ENCODE peak calls at places on chromosomes 5 and 9, in ten cellular contexts. E, C, W, Z, A, P, Q, J, K and V are unnamed samples. For H3K4me1, the result is how much of the 10 kb centered on the place peaks cover.

GRCh38 chr5:67900515-67900914 is 315.0 kb upstream of the PIK3R1 start:
- DNase-seq in P (no peak), E (no peak), A (no peak), K (no peak), W (no peak), J (no peak), C (no peak), Z (no peak), Q (no peak), V (no peak)

GRCh38 chr5:177542816-177543472 is 11.4 kb downstream of the FAM193B start:
- DNase-seq in Q (no peak), K (no peak), E (no peak), Z (no peak), W (no peak), C (no peak), J (no peak), A (no peak), P (no peak), V (no peak)

GRCh38 chr9:655875-656274 is 185.6 kb upstream of the DMRT1 start:
- DNase-seq in K (peak), Q (peak), J (no peak), W (no peak), Z (no peak), P (no peak), E (peak), A (peak), C (no peak), V (peak)

GRCh38 chr5:136729901-136730355 is 364.6 kb upstream of the TRPC7 start:
- DNase-seq in Z (peak), K (no peak), Q (no peak), A (no peak), C (peak), J (peak), P (no peak), W (no peak), E (no peak), V (no peak)

GRCh38 chr5:39455645-39456044 is 30.9 kb upstream of the DAB2 start:
- DNase-seq in Q (no peak), P (no peak), E (no peak), A (no peak), C (no peak), W (no peak), Z (no peak), J (no peak), K (no peak), V (no peak)

GRCh38 chr5:10233505-10233904 is 16.2 kb downstream of the ATPSCKMT start:
- DNase-seq in E (no peak), J (peak), A (no peak), K (peak), P (no peak), Q (peak), C (peak), W (no peak), Z (no peak), V (no peak)

GRCh38 chr5:6399978-6400910 is 21.9 kb upstream of the MED10 start:
- DNase-seq in W (no peak), Z (no peak), Q (no peak), E (no peak), J (no peak), A (no peak), K (no peak), P (no peak), C (no peak), V (no peak)

GRCh38 chr5:78958672-78959410 is 26.3 kb downstream of the ARSB start:
- DNase-seq in C (no peak), Z (no peak), K (no peak), W (no peak), J (no peak), E (no peak), A (no peak), Q (no peak), P (no peak), V (no peak)

GRCh38 chr9:102253099-102253498 is 514.7 kb upstream of the GRIN3A start:
- DNase-seq in W (no peak), P (no peak), A (no peak), C (no peak), K (no peak), J (no peak), Q (no peak), E (no peak), Z (no peak), V (no peak)

GRCh38 chr9:101376117-101376866 is 8.5 kb downstream of the BAAT start:
- DNase-seq in P (no peak), J (no peak), Q (no peak), Z (no peak), W (no peak), E (no peak), K (peak), C (no peak), A (no peak), V (no peak)

GRCh38 chr5:51201024-51201423 is 182.2 kb upstream of the ISL1 start:
- DNase-seq in Z (no peak), P (no peak), J (no peak), C (no peak), W (no peak), A (no peak), Q (no peak), E (no peak), K (no peak), V (no peak)

GRCh38 chr9:121055642-121056143 is 5.6 kb upstream of the C5 start:
- DNase-seq in A (no peak), E (no peak), Z (no peak), P (peak), W (no peak), J (no peak), Q (no peak), K (peak), C (no peak), V (no peak)

GRCh38 chr5:178899289-178899688 is 3.6 kb downstream of the ZFP2 start:
- DNase-seq in P (no peak), E (no peak), J (no peak), W (no peak), Q (no peak), Z (no peak), K (no peak), A (no peak), C (no peak), V (no peak)

GRCh38 chr5:159178978-159179377 is 30.4 kb downstream of the RNF145 start:
- DNase-seq in K (peak), E (no peak), Z (peak), C (no peak), Q (no peak), P (no peak), J (peak), W (no peak), A (peak), V (no peak)

GRCh38 chr5:154764967-154765366 is 9.8 kb downstream of the LARP1 start:
- DNase-seq in J (no peak), P (no peak), Z (no peak), C (no peak), E (no peak), A (no peak), W (no peak), Q (no peak), K (no peak), V (no peak)
- H3K4me1 ChIP-seq in J (half or more), P (under half), Z (under half), C (under half), E (half or more), A (under half), W (half or more), Q (half or more), K (half or more), V (half or more)

DNA sequence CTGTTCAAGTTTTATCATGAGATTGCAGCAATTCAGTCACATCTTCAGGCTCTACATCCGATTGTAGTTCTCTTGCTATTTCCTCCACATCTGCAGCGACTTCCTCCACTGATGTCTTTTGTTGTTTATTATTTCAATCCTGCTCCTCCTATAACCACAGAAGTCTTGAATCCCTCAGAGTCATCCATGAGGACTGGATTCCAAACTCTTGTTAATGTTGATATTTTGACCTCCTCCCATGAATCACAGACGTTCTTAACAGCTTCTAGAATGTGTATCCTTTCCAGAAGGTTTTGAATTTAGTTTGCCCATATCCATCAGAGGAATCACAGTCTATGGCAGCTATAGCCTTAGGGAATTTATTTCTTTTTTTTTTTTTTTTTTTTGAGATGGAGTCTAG is 3.6 kb downstream of the FBXO38 start:
- DNase-seq in C (no peak), J (no peak), W (no peak), P (no peak), Q (no peak), A (no peak), Z (no peak), E (no peak), K (no peak), V (no peak)
- H3K4me1 ChIP-seq in C (under half), J (under half), W (under half), P (under half), Q (under half), A (under half), Z (under half), E (half or more), K (half or more), V (half or more)

GRCh38 chr9:70054546-70054945 is 10.9 kb downstream of the MAMDC2 start:
- DNase-seq in A (no peak), J (no peak), K (no peak), Q (no peak), Z (no peak), P (no peak), W (no peak), E (no peak), C (no peak), V (no peak)
- H3K4me1 ChIP-seq in A (under half), J (under half), K (under half), Q (under half), Z (under half), P (under half), W (half or more), E (under half), C (under half), V (under half)

GRCh38 chr5:176530406-176530982 is 6.7 kb downstream of the RNF44 start:
- DNase-seq in J (no peak), A (no peak), C (peak), Z (no peak), K (no peak), E (peak), Q (no peak), W (no peak), P (no peak), V (no peak)

GRCh38 chr5:176532795-176533194 is 4.4 kb downstream of the RNF44 start:
- DNase-seq in E (no peak), Q (no peak), A (no peak), P (no peak), W (no peak), Z (no peak), J (no peak), K (no peak), C (no peak), V (no peak)

GRCh38 chr5:176533390-176533789 is 3.8 kb downstream of the RNF44 start:
- DNase-seq in W (no peak), A (no peak), K (no peak), Q (no peak), J (no peak), Z (no peak), P (no peak), C (no peak), E (peak), V (no peak)

GRCh38 chr5:176530983-176531901 is 6.0 kb downstream of the RNF44 start:
- DNase-seq in P (no peak), K (no peak), A (no peak), E (peak), C (peak), Z (no peak), W (no peak), J (no peak), Q (no peak), V (no peak)

DNA sequence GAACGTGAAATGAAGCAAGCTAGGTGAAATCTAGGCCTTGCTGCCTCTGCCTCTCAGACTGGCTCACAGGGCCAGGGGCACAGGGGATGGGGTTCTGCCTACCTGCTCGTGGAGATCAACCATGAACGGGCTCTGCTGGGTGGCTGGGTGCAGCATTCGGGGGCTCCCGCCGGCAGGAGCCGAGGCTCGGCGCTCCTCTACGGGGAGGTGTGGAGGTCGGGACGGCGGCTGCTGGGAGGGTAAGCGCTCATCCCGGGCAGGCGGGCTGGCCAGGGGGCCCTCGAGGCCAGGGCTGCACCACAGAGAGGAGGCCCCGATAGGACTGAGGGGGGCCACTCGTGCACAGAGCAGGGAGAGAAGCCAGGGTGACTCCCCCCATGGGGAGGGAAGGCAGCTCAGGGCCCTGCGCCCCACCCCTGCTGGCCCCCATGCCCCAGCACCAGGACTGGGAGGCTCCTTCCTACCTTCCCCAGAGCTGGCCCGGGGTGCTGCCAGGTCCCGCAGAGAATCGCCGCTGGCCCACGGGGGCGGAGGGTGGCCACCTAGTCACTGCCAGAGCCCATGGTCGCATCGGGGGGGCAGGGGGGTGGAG is 5.2 kb downstream of the RNF44 start:
- DNase-seq in E (peak), K (no peak), J (no peak), Q (no peak), A (no peak), Z (no peak), P (no peak), W (no peak), C (no peak), V (no peak)
- H3K4me1 ChIP-seq in E (half or more), K (under half), J (under half), Q (under half), A (under half), Z (under half), P (under half), W (half or more), C (under half), V (half or more)

GRCh38 chr9:128106940-128107259 is 20.6 kb downstream of the PTGES2 start:
- DNase-seq in J (no peak), P (no peak), A (no peak), Q (no peak), W (no peak), C (no peak), K (no peak), E (peak), Z (no peak), V (no peak)
- H3K4me1 ChIP-seq in J (under half), P (under half), A (under half), Q (under half), W (under half), C (under half), K (under half), E (under half), Z (under half), V (half or more)

GRCh38 chr5:113189291-113189690 is 212.7 kb downstream of the DCP2 start:
- DNase-seq in W (no peak), Q (no peak), Z (no peak), A (no peak), K (no peak), C (no peak), J (no peak), E (no peak), P (no peak), V (no peak)

GRCh38 chr5:113187879-113188278 is 211.3 kb downstream of the DCP2 start:
- DNase-seq in Q (no peak), A (no peak), C (no peak), P (no peak), W (no peak), K (no peak), J (no peak), E (no peak), Z (no peak), V (no peak)

GRCh38 chr5:113192541-113192940 is 215.9 kb downstream of the DCP2 start:
- DNase-seq in K (no peak), A (no peak), Z (no peak), E (no peak), W (no peak), C (no peak), Q (no peak), P (no peak), J (no peak), V (no peak)

GRCh38 chr5:113188454-113188853 is 211.9 kb downstream of the DCP2 start:
- DNase-seq in Z (no peak), E (no peak), P (no peak), K (no peak), Q (no peak), W (no peak), J (no peak), C (no peak), A (no peak), V (no peak)

GRCh38 chr5:113190347-113190746 is 213.7 kb downstream of the DCP2 start:
- DNase-seq in P (no peak), J (no peak), E (no peak), C (no peak), Q (no peak), K (no peak), Z (no peak), W (no peak), A (no peak), V (no peak)
- H3K4me1 ChIP-seq in P (under half), J (under half), E (half or more), C (under half), Q (under half), K (under half), Z (under half), W (under half), A (under half), V (under half)

GRCh38 chr5:143056331-143056689 is 286.1 kb downstream of the ARHGAP26 start:
- DNase-seq in K (no peak), Q (no peak), C (no peak), A (no peak), J (no peak), W (no peak), Z (no peak), P (no peak), E (no peak), V (no peak)
- H3K4me1 ChIP-seq in K (under half), Q (under half), C (half or more), A (under half), J (under half), W (under half), Z (under half), P (half or more), E (half or more), V (under half)

DNA sequence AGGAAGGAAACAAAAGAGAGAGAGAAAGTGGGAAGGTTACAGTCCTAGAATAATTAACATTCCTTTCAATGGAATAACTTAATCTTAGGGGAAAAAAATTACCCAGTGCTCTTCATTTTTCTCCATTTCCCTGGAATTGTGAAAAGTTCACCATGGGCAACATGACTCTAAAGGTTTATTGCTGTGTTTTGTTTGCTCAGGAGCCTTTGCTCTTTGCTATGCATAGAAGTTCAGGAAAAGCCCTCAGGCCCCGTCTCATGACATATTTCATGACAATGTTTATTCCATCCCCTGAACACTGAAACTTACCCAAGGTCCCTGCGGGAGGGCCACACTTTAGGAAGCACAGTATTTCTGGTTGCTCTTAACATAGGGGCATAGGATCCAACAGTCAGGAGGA is 9.8 kb upstream of the CTSL start:
- DNase-seq in E (no peak), K (no peak), C (no peak), A (no peak), P (no peak), J (no peak), W (no peak), Z (peak), Q (no peak), V (no peak)
- H3K4me1 ChIP-seq in E (under half), K (under half), C (under half), A (under half), P (under half), J (under half), W (under half), Z (under half), Q (under half), V (under half)